ENCODE peak calls at places on chromosomes 13 and 19, in five cellular contexts. S, Q, W, R and N are unnamed samples.

GRCh38 chr19:35120492-35120891 is 4.9 kb downstream of the FXYD3 start:
- DNase-seq in S (peak; percentile 58), R (no peak), Q (no peak), W (peak; percentile 90), N (no peak)

GRCh38 chr19:47582320-47582909 is 9.5 kb upstream of the ZNF541 start:
- DNase-seq in R (no peak), S (peak; percentile 88), W (no peak), Q (no peak), N (no peak)

GRCh38 chr19:16244091-16244490 is 46.4 kb downstream of the AP1M1 start:
- DNase-seq in Q (no peak), R (no peak), S (peak; percentile 15), W (no peak), N (no peak)

GRCh38 chr19:32537626-32538025 is 43.4 kb upstream of the PDCD5 start:
- DNase-seq in W (no peak), Q (no peak), R (no peak), S (no peak), N (no peak)

GRCh38 chr19:33868821-33869412 is 72.2 kb downstream of the KCTD15 start:
- DNase-seq in R (peak; percentile 34), S (peak; percentile 3), Q (no peak), W (no peak), N (no peak)

GRCh38 chr19:46613525-46613924 is 11.4 kb downstream of the PTGIR start:
- DNase-seq in Q (no peak), R (no peak), S (no peak), W (no peak), N (no peak)

GRCh38 chr13:99269627-99270252 is 11.6 kb upstream of the GPR18 start:
- DNase-seq in W (no peak), Q (no peak), S (peak; percentile 56), R (peak; percentile 55), N (no peak)

GRCh38 chr19:16324384-16325160 is at the start of gene KLF2:
- DNase-seq in W (no peak), Q (no peak), R (peak; percentile 79), S (peak; percentile 87), N (no peak)

GRCh38 chr13:54029226-54029625 is 1000.6 kb downstream of the OLFM4 start:
- DNase-seq in R (peak; percentile 98), S (peak; percentile 78), W (no peak), Q (no peak), N (no peak)

GRCh38 chr13:76936736-76937135 is 11.6 kb upstream of the ACOD1 start:
- DNase-seq in S (peak; percentile 10), Q (no peak), W (no peak), R (no peak), N (no peak)

GRCh38 chr19:48418317-48419064 is 25.0 kb downstream of the GRIN2D start:
- DNase-seq in R (no peak), Q (no peak), W (no peak), S (peak; percentile 69), N (no peak)

GRCh38 chr13:100987993-100988392 is 313.4 kb upstream of the TMTC4 start:
- DNase-seq in Q (no peak), R (peak; percentile 6), S (peak; percentile 51), W (no peak), N (no peak)

GRCh38 chr13:49046002-49046401 is 70.3 kb downstream of the FNDC3A start:
- DNase-seq in R (no peak), W (no peak), S (peak; percentile 59), Q (no peak), N (no peak)

GRCh38 chr19:40803857-40804782 is 5.1 kb downstream of the EGLN2 start:
- DNase-seq in R (peak; percentile 46), W (no peak), Q (no peak), S (no peak), N (no peak)

GRCh38 chr13:42969558-42970172 is 22.4 kb downstream of the EPSTI1 start:
- DNase-seq in W (peak; percentile 33), S (peak; percentile 39), R (peak; percentile 67), Q (peak; percentile 57), N (peak; percentile 47)

GRCh38 chr19:51098366-51099069 is 9.7 kb downstream of the CTU1 start:
- DNase-seq in R (no peak), Q (no peak), S (peak; percentile 6), W (no peak), N (no peak)

GRCh38 chr13:109816979-109817275 is 30.5 kb upstream of the IRS2 start:
- DNase-seq in R (peak; percentile 33), S (peak; percentile 86), W (no peak), Q (no peak), N (no peak)

GRCh38 chr13:110624766-110625756 is 9.7 kb downstream of the NAXD start:
- DNase-seq in Q (no peak), R (no peak), W (no peak), S (no peak), N (no peak)

GRCh38 chr13:78372581-78372980 is 230.8 kb downstream of the POU4F1 start:
- DNase-seq in R (no peak), S (no peak), W (no peak), Q (no peak), N (no peak)

GRCh38 chr19:30425885-30426838 is 54.0 kb downstream of the ZNF536 start:
- DNase-seq in R (no peak), S (no peak), Q (no peak), W (no peak), N (no peak)

GRCh38 chr13:35552172-35552844 is 75.8 kb upstream of the MAB21L1 start:
- DNase-seq in W (no peak), R (peak; percentile 39), S (peak; percentile 82), Q (no peak), N (no peak)

GRCh38 chr19:39679056-39679790 is 23.5 kb downstream of the LGALS16 start:
- DNase-seq in S (no peak), W (no peak), Q (no peak), R (no peak), N (no peak)

GRCh38 chr13:50124536-50125305 is 109.5 kb downstream of the KCNRG start:
- DNase-seq in Q (no peak), S (peak; percentile 97), R (peak; percentile 59), W (no peak), N (no peak)

GRCh38 chr19:14432817-14433453 is at the start of gene PKN1:
- DNase-seq in S (no peak), Q (peak; percentile 6), W (no peak), R (peak; percentile 46), N (no peak)